ENCODE peak calls at places on chromosomes 4 and X, in ten cellular contexts. Z is nucleus accumbens; J is tibial nerve; D is T-helper 2 cell; O is activated CD8-positive, alpha-beta memory T cell treated with anti-CD3 and anti-CD28 coated beads for 4 hours; W is astrocyte of the spinal cord; I is EL; U is choroid plexus epithelial cell; N is cardiac fibroblast; Q is effector memory CD8-positive, alpha-beta T cell. A is an unnamed sample.

GRCh38 chr4:7067147-7067522 is 729 bp downstream of the GRPEL1 start:
- DNase-seq in I (peak), U (no peak), Q (no peak), O (peak), N (peak), D (no peak), J (no peak), Z (no peak), W (no peak), A (no peak)

GRCh38 chr4:67680568-67681222 is 20.3 kb downstream of the UBA6 start:
- DNase-seq in N (peak), J (no peak), I (peak), Z (no peak), D (no peak), U (peak), W (peak), Q (no peak), O (no peak), A (no peak)

GRCh38 chr4:37742149-37742548 is 56.0 kb upstream of the RELL1 start:
- DNase-seq in D (no peak), N (peak), O (no peak), U (no peak), I (peak), J (no peak), W (no peak), Z (no peak), Q (no peak), A (no peak)

GRCh38 chr4:24794916-24795665 is at the start of gene SOD3:
- DNase-seq in Z (peak), I (peak), W (peak), U (peak), J (peak), N (peak), O (no peak), Q (no peak), D (no peak), A (no peak)

GRCh38 chrX:124818764-124819163 is 472.4 kb downstream of the SH2D1A start:
- DNase-seq in U (no peak), J (no peak), D (no peak), I (no peak), Z (no peak), N (no peak), O (no peak), W (no peak), Q (no peak), A (no peak)

GRCh38 chr4:20544645-20545044 is 155.6 kb upstream of the PACRGL start:
- DNase-seq in Z (no peak), N (peak), O (no peak), U (peak), W (peak), Q (no peak), J (no peak), D (no peak), I (peak), A (no peak)

GRCh38 chrX:51614353-51614752 is 4.4 kb downstream of the CENPVL3 start:
- DNase-seq in W (peak), I (peak), D (no peak), U (peak), J (no peak), N (peak), O (no peak), Q (no peak), Z (no peak), A (no peak)

GRCh38 chr4:119517361-119518229 is 111.0 kb downstream of the PDE5A start:
- DNase-seq in Q (no peak), Z (no peak), I (peak), J (no peak), N (peak), W (no peak), D (no peak), U (peak), O (no peak), A (no peak)

GRCh38 chr4:43277003-43277402 is 384.5 kb downstream of the GRXCR1 start:
- DNase-seq in I (no peak), W (peak), N (peak), Q (no peak), U (peak), Z (no peak), O (no peak), J (no peak), D (no peak), A (no peak)

GRCh38 chrX:9948406-9948805 is 18.8 kb upstream of the CLDN34 start:
- DNase-seq in Z (no peak), U (no peak), D (no peak), N (no peak), O (no peak), Q (no peak), I (no peak), J (no peak), W (peak), A (no peak)

GRCh38 chr4:1207157-1207470 is 34.7 kb upstream of the SPON2 start:
- DNase-seq in N (no peak), W (no peak), Q (no peak), Z (no peak), I (no peak), O (no peak), U (no peak), D (no peak), J (peak), A (no peak)

GRCh38 chr4:165138843-165139242 is 26.2 kb upstream of the TMEM192 start:
- DNase-seq in O (no peak), N (no peak), W (no peak), D (no peak), Q (no peak), Z (no peak), J (no peak), I (no peak), U (no peak), A (no peak)

GRCh38 chr4:137609693-137610450 is 77.6 kb upstream of the PCDH18 start:
- DNase-seq in Q (no peak), N (peak), W (peak), O (no peak), I (peak), J (no peak), Z (no peak), U (peak), D (no peak), A (no peak)

GRCh38 chr4:88803600-88804096 is 106.0 kb upstream of the NAP1L5 start:
- DNase-seq in W (peak), N (peak), I (peak), U (peak), O (no peak), Z (no peak), J (peak), D (no peak), Q (no peak), A (no peak)

GRCh38 chr4:162841769-162842168 is 324.9 kb downstream of the NAF1 start:
- DNase-seq in W (no peak), O (no peak), J (no peak), I (no peak), Q (no peak), Z (no peak), D (no peak), U (peak), N (no peak), A (no peak)

A was measured in vagina.